ENCODE peak calls at places on chromosomes 13 and 19, in seven cellular contexts. One of them, this sample, is unnamed.

GRCh38 chr13:42363941-42364612 is 92.1 kb downstream of the AKAP11 start:
- DNase-seq in brain microvascular endothelial cell: peak
- DNase-seq in ascending aorta: no peak
- DNase-seq in upper lobe of right lung: no peak
- DNase-seq in BJ: no peak
- DNase-seq in fibroblast of pulmonary artery: peak
- DNase-seq in cardiac muscle cell: no peak
- DNase-seq in this sample: no peak

GRCh38 chr19:9161427-9161826 is 17.4 kb upstream of the OR7D2 start:
- DNase-seq in brain microvascular endothelial cell: no peak
- DNase-seq in ascending aorta: no peak
- DNase-seq in upper lobe of right lung: no peak
- DNase-seq in BJ: no peak
- DNase-seq in fibroblast of pulmonary artery: no peak
- DNase-seq in cardiac muscle cell: no peak
- DNase-seq in this sample: no peak

GRCh38 chr13:97515643-97516042 is 81.7 kb downstream of the RAP2A start:
- DNase-seq in brain microvascular endothelial cell: no peak
- DNase-seq in ascending aorta: no peak
- DNase-seq in upper lobe of right lung: no peak
- DNase-seq in BJ: no peak
- DNase-seq in fibroblast of pulmonary artery: no peak
- DNase-seq in cardiac muscle cell: no peak
- DNase-seq in this sample: no peak

GRCh38 chr19:55597493-55597892 is 1.8 kb downstream of the FIZ1 start:
- DNase-seq in brain microvascular endothelial cell: no peak
- DNase-seq in ascending aorta: no peak
- DNase-seq in upper lobe of right lung: peak
- DNase-seq in BJ: no peak
- DNase-seq in fibroblast of pulmonary artery: no peak
- DNase-seq in cardiac muscle cell: no peak
- DNase-seq in this sample: no peak

GRCh38 chr19:57103573-57104277 is 16.1 kb upstream of the USP29 start:
- DNase-seq in brain microvascular endothelial cell: peak
- DNase-seq in ascending aorta: no peak
- DNase-seq in upper lobe of right lung: no peak
- DNase-seq in BJ: peak
- DNase-seq in fibroblast of pulmonary artery: peak
- DNase-seq in cardiac muscle cell: peak
- DNase-seq in this sample: no peak

GRCh38 chr13:110170020-110170790 is 136.8 kb downstream of the COL4A1 start:
- DNase-seq in brain microvascular endothelial cell: no peak
- DNase-seq in ascending aorta: no peak
- DNase-seq in upper lobe of right lung: no peak
- DNase-seq in BJ: no peak
- DNase-seq in fibroblast of pulmonary artery: no peak
- DNase-seq in cardiac muscle cell: no peak
- DNase-seq in this sample: no peak

GRCh38 chr13:22126433-22127021 is 455.7 kb downstream of the FGF9 start:
- DNase-seq in brain microvascular endothelial cell: no peak
- DNase-seq in ascending aorta: no peak
- DNase-seq in upper lobe of right lung: no peak
- DNase-seq in BJ: no peak
- DNase-seq in fibroblast of pulmonary artery: no peak
- DNase-seq in cardiac muscle cell: no peak
- DNase-seq in this sample: no peak

GRCh38 chr13:21047591-21048282 is 13.6 kb downstream of the LATS2 start:
- DNase-seq in brain microvascular endothelial cell: no peak
- DNase-seq in ascending aorta: no peak
- DNase-seq in upper lobe of right lung: no peak
- DNase-seq in BJ: no peak
- DNase-seq in fibroblast of pulmonary artery: no peak
- DNase-seq in cardiac muscle cell: no peak
- DNase-seq in this sample: no peak

GRCh38 chr13:94233401-94233800 is 246.1 kb downstream of the DCT start:
- DNase-seq in brain microvascular endothelial cell: peak
- DNase-seq in ascending aorta: no peak
- DNase-seq in upper lobe of right lung: no peak
- DNase-seq in BJ: peak
- DNase-seq in fibroblast of pulmonary artery: peak
- DNase-seq in cardiac muscle cell: no peak
- DNase-seq in this sample: no peak

GRCh38 chr19:48481191-48481500 is 12.0 kb downstream of the CYTH2 start:
- DNase-seq in brain microvascular endothelial cell: no peak
- DNase-seq in ascending aorta: no peak
- DNase-seq in upper lobe of right lung: no peak
- DNase-seq in BJ: no peak
- DNase-seq in fibroblast of pulmonary artery: no peak
- DNase-seq in cardiac muscle cell: no peak
- DNase-seq in this sample: no peak

GRCh38 chr19:29581398-29581797 is 24.7 kb upstream of the POP4 start:
- DNase-seq in brain microvascular endothelial cell: no peak
- DNase-seq in ascending aorta: no peak
- DNase-seq in upper lobe of right lung: no peak
- DNase-seq in BJ: no peak
- DNase-seq in fibroblast of pulmonary artery: no peak
- DNase-seq in cardiac muscle cell: no peak
- DNase-seq in this sample: peak

GRCh38 chr13:24036115-24036514 is 124.4 kb upstream of the SPATA13 start:
- DNase-seq in brain microvascular endothelial cell: no peak
- DNase-seq in ascending aorta: no peak
- DNase-seq in upper lobe of right lung: no peak
- DNase-seq in BJ: no peak
- DNase-seq in fibroblast of pulmonary artery: peak
- DNase-seq in cardiac muscle cell: no peak
- DNase-seq in this sample: no peak

GRCh38 chr13:30968734-30969335 is 36.4 kb downstream of the TEX26 start:
- DNase-seq in brain microvascular endothelial cell: no peak
- DNase-seq in ascending aorta: no peak
- DNase-seq in upper lobe of right lung: no peak
- DNase-seq in BJ: peak
- DNase-seq in fibroblast of pulmonary artery: peak
- DNase-seq in cardiac muscle cell: no peak
- DNase-seq in this sample: no peak

GRCh38 chr13:37878921-37879320 is 9.3 kb upstream of the TRPC4 start:
- DNase-seq in brain microvascular endothelial cell: no peak
- DNase-seq in ascending aorta: no peak
- DNase-seq in upper lobe of right lung: no peak
- DNase-seq in BJ: no peak
- DNase-seq in fibroblast of pulmonary artery: no peak
- DNase-seq in cardiac muscle cell: no peak
- DNase-seq in this sample: no peak

GRCh38 chr19:49594157-49595005 is 3.4 kb downstream of the PRR12 start:
- DNase-seq in brain microvascular endothelial cell: no peak
- DNase-seq in ascending aorta: no peak
- DNase-seq in upper lobe of right lung: peak
- DNase-seq in BJ: no peak
- DNase-seq in fibroblast of pulmonary artery: no peak
- DNase-seq in cardiac muscle cell: no peak
- DNase-seq in this sample: no peak

GRCh38 chr19:10816691-10817090 is 19.3 kb downstream of the TMED1 start:
- DNase-seq in brain microvascular endothelial cell: no peak
- DNase-seq in ascending aorta: no peak
- DNase-seq in upper lobe of right lung: no peak
- DNase-seq in BJ: no peak
- DNase-seq in fibroblast of pulmonary artery: no peak
- DNase-seq in cardiac muscle cell: no peak
- DNase-seq in this sample: no peak

GRCh38 chr19:10812902-10813404 is 23.1 kb downstream of the TMED1 start:
- DNase-seq in brain microvascular endothelial cell: peak
- DNase-seq in ascending aorta: peak
- DNase-seq in upper lobe of right lung: no peak
- DNase-seq in BJ: peak
- DNase-seq in fibroblast of pulmonary artery: peak
- DNase-seq in cardiac muscle cell: no peak
- DNase-seq in this sample: no peak

GRCh38 chr19:10815969-10816635 is 19.9 kb downstream of the TMED1 start:
- DNase-seq in brain microvascular endothelial cell: no peak
- DNase-seq in ascending aorta: no peak
- DNase-seq in upper lobe of right lung: no peak
- DNase-seq in BJ: no peak
- DNase-seq in fibroblast of pulmonary artery: no peak
- DNase-seq in cardiac muscle cell: no peak
- DNase-seq in this sample: no peak

GRCh38 chr19:10817291-10818038 is 18.5 kb downstream of the TMED1 start:
- DNase-seq in brain microvascular endothelial cell: peak
- DNase-seq in ascending aorta: peak
- DNase-seq in upper lobe of right lung: no peak
- DNase-seq in BJ: peak
- DNase-seq in fibroblast of pulmonary artery: peak
- DNase-seq in cardiac muscle cell: no peak
- DNase-seq in this sample: no peak

GRCh38 chr19:10815007-10815531 is 20.9 kb downstream of the TMED1 start:
- DNase-seq in brain microvascular endothelial cell: no peak
- DNase-seq in ascending aorta: no peak
- DNase-seq in upper lobe of right lung: no peak
- DNase-seq in BJ: no peak
- DNase-seq in fibroblast of pulmonary artery: no peak
- DNase-seq in cardiac muscle cell: no peak
- DNase-seq in this sample: no peak
- H3K4me3 ChIP-seq in brain microvascular endothelial cell: no peak
- H3K4me3 ChIP-seq in ascending aorta: no peak
- H3K4me3 ChIP-seq in upper lobe of right lung: no peak
- H3K4me3 ChIP-seq in BJ: peak
- H3K4me3 ChIP-seq in fibroblast of pulmonary artery: no peak
- H3K4me3 ChIP-seq in cardiac muscle cell: no peak
- H3K4me3 ChIP-seq in this sample: no peak

GRCh38 chr19:37334179-37335071 is 36.5 kb upstream of the ZNF527 start:
- DNase-seq in brain microvascular endothelial cell: peak
- DNase-seq in ascending aorta: peak
- DNase-seq in upper lobe of right lung: peak
- DNase-seq in BJ: peak
- DNase-seq in fibroblast of pulmonary artery: peak
- DNase-seq in cardiac muscle cell: peak
- DNase-seq in this sample: peak
- H3K4me3 ChIP-seq in brain microvascular endothelial cell: peak
- H3K4me3 ChIP-seq in ascending aorta: peak
- H3K4me3 ChIP-seq in upper lobe of right lung: peak
- H3K4me3 ChIP-seq in BJ: peak
- H3K4me3 ChIP-seq in fibroblast of pulmonary artery: peak
- H3K4me3 ChIP-seq in cardiac muscle cell: peak
- H3K4me3 ChIP-seq in this sample: peak

GRCh38 chr19:3042545-3043267 is 13.6 kb upstream of the TLE2 start:
- DNase-seq in brain microvascular endothelial cell: no peak
- DNase-seq in ascending aorta: no peak
- DNase-seq in upper lobe of right lung: no peak
- DNase-seq in BJ: no peak
- DNase-seq in fibroblast of pulmonary artery: no peak
- DNase-seq in cardiac muscle cell: no peak
- DNase-seq in this sample: no peak
- H3K4me3 ChIP-seq in brain microvascular endothelial cell: no peak
- H3K4me3 ChIP-seq in ascending aorta: no peak
- H3K4me3 ChIP-seq in upper lobe of right lung: no peak
- H3K4me3 ChIP-seq in BJ: no peak
- H3K4me3 ChIP-seq in fibroblast of pulmonary artery: no peak
- H3K4me3 ChIP-seq in cardiac muscle cell: no peak
- H3K4me3 ChIP-seq in this sample: peak

GRCh38 chr19:16584825-16585801 is 12.9 kb upstream of the SLC35E1 start:
- DNase-seq in brain microvascular endothelial cell: no peak
- DNase-seq in ascending aorta: no peak
- DNase-seq in upper lobe of right lung: no peak
- DNase-seq in BJ: no peak
- DNase-seq in fibroblast of pulmonary artery: no peak
- DNase-seq in cardiac muscle cell: no peak
- DNase-seq in this sample: no peak
- H3K4me3 ChIP-seq in brain microvascular endothelial cell: no peak
- H3K4me3 ChIP-seq in ascending aorta: no peak
- H3K4me3 ChIP-seq in upper lobe of right lung: peak
- H3K4me3 ChIP-seq in BJ: no peak
- H3K4me3 ChIP-seq in fibroblast of pulmonary artery: no peak
- H3K4me3 ChIP-seq in cardiac muscle cell: no peak
- H3K4me3 ChIP-seq in this sample: peak

GRCh38 chr19:13019330-13019729 is 24.1 kb downstream of the NFIX start:
- DNase-seq in brain microvascular endothelial cell: no peak
- DNase-seq in ascending aorta: no peak
- DNase-seq in upper lobe of right lung: no peak
- DNase-seq in BJ: no peak
- DNase-seq in fibroblast of pulmonary artery: no peak
- DNase-seq in cardiac muscle cell: no peak
- DNase-seq in this sample: no peak
- H3K4me3 ChIP-seq in brain microvascular endothelial cell: no peak
- H3K4me3 ChIP-seq in ascending aorta: peak
- H3K4me3 ChIP-seq in upper lobe of right lung: no peak
- H3K4me3 ChIP-seq in BJ: no peak
- H3K4me3 ChIP-seq in fibroblast of pulmonary artery: no peak
- H3K4me3 ChIP-seq in cardiac muscle cell: no peak
- H3K4me3 ChIP-seq in this sample: no peak

GRCh38 chr19:15250635-15250993 is 18.4 kb upstream of the EPHX3 start:
- DNase-seq in brain microvascular endothelial cell: no peak
- DNase-seq in ascending aorta: no peak
- DNase-seq in upper lobe of right lung: no peak
- DNase-seq in BJ: no peak
- DNase-seq in fibroblast of pulmonary artery: no peak
- DNase-seq in cardiac muscle cell: no peak
- DNase-seq in this sample: no peak

GRCh38 chr19:15251749-15252397 is 19.6 kb upstream of the EPHX3 start:
- DNase-seq in brain microvascular endothelial cell: peak
- DNase-seq in ascending aorta: peak
- DNase-seq in upper lobe of right lung: no peak
- DNase-seq in BJ: peak
- DNase-seq in fibroblast of pulmonary artery: peak
- DNase-seq in cardiac muscle cell: peak
- DNase-seq in this sample: peak

GRCh38 chr19:15252398-15253018 is 20.3 kb upstream of the EPHX3 start:
- DNase-seq in brain microvascular endothelial cell: peak
- DNase-seq in ascending aorta: no peak
- DNase-seq in upper lobe of right lung: no peak
- DNase-seq in BJ: no peak
- DNase-seq in fibroblast of pulmonary artery: peak
- DNase-seq in cardiac muscle cell: no peak
- DNase-seq in this sample: peak

GRCh38 chr19:15249912-15250634 is 17.8 kb upstream of the EPHX3 start:
- DNase-seq in brain microvascular endothelial cell: peak
- DNase-seq in ascending aorta: no peak
- DNase-seq in upper lobe of right lung: no peak
- DNase-seq in BJ: peak
- DNase-seq in fibroblast of pulmonary artery: peak
- DNase-seq in cardiac muscle cell: no peak
- DNase-seq in this sample: peak

GRCh38 chr19:15251010-15251748 is 18.9 kb upstream of the EPHX3 start:
- DNase-seq in brain microvascular endothelial cell: peak
- DNase-seq in ascending aorta: no peak
- DNase-seq in upper lobe of right lung: no peak
- DNase-seq in BJ: peak
- DNase-seq in fibroblast of pulmonary artery: peak
- DNase-seq in cardiac muscle cell: no peak
- DNase-seq in this sample: peak
- H3K4me3 ChIP-seq in brain microvascular endothelial cell: peak
- H3K4me3 ChIP-seq in ascending aorta: peak
- H3K4me3 ChIP-seq in upper lobe of right lung: peak
- H3K4me3 ChIP-seq in BJ: no peak
- H3K4me3 ChIP-seq in fibroblast of pulmonary artery: peak
- H3K4me3 ChIP-seq in cardiac muscle cell: no peak
- H3K4me3 ChIP-seq in this sample: peak